ENCODE peak calls at places on chromosomes 7 and 10, in five cellular contexts. B is HT1080, A is putamen, Z is heart right ventricle, T is GM03348. K is an unnamed sample.

GRCh38 chr7:27586825-27587224 is 75.9 kb downstream of the HIBADH start:
- DNase-seq in Z (no peak), T (no peak), A (peak; percentile 10), B (no peak), K (no peak)

GRCh38 chr7:111771638-111772037 is 209.3 kb upstream of the IMMP2L start:
- DNase-seq in T (no peak), A (no peak), Z (no peak), B (no peak), K (no peak)

GRCh38 chr10:59622320-59622901 is 87.2 kb downstream of the SLC16A9 start:
- DNase-seq in A (peak; percentile 72), T (peak; percentile 81), B (peak; percentile 57), Z (peak; percentile 28), K (no peak)

GRCh38 chr7:130432886-130433285 is 7.9 kb downstream of the CEP41 start:
- DNase-seq in Z (no peak), T (peak; percentile 24), B (peak; percentile 46), A (no peak), K (no peak)

GRCh38 chr7:1096156-1097119 is 8.5 kb downstream of the GPER1 start:
- DNase-seq in Z (no peak), A (no peak), B (no peak), T (no peak), K (no peak)

GRCh38 chr7:98137826-98138151 is 31.1 kb downstream of the LMTK2 start:
- DNase-seq in A (peak; percentile 18), Z (no peak), B (no peak), T (no peak), K (no peak)

GRCh38 chr7:140059288-140060242 is 3.2 kb downstream of the PARP12 start:
- DNase-seq in A (no peak), B (peak; percentile 88), T (peak; percentile 65), Z (peak; percentile 81), K (peak; percentile 10)

GRCh38 chr10:36778600-36778999 is 346.8 kb upstream of the ANKRD30A start:
- DNase-seq in A (no peak), B (no peak), Z (no peak), T (no peak), K (no peak)

GRCh38 chr10:100826983-100827818 is 81.8 kb downstream of the PAX2 start:
- DNase-seq in A (no peak), Z (no peak), T (no peak), B (no peak), K (no peak)

GRCh38 chr7:89966100-89966499 is 188.2 kb upstream of the STEAP1 start:
- DNase-seq in B (no peak), A (no peak), T (no peak), Z (no peak), K (no peak)

GRCh38 chr10:30433286-30433778 is 652 bp upstream of the MAP3K8 start:
- DNase-seq in A (peak; percentile 20), B (peak; percentile 37), T (peak; percentile 71), Z (peak; percentile 78), K (no peak)

GRCh38 chr10:49254150-49254549 is 44.8 kb upstream of the C10orf71 start:
- DNase-seq in T (no peak), Z (no peak), A (no peak), B (no peak), K (no peak)

GRCh38 chr7:138658889-138659288 is 42.3 kb downstream of the SVOPL start:
- DNase-seq in B (no peak), Z (no peak), T (no peak), A (no peak), K (no peak)

GRCh38 chr7:43164757-43165156 is 52.3 kb downstream of the HECW1 start:
- DNase-seq in T (peak; percentile 86), Z (no peak), A (no peak), B (peak; percentile 93), K (no peak)

GRCh38 chr10:47452495-47453434 is 31.1 kb downstream of the ANXA8 start:
- DNase-seq in Z (no peak), B (no peak), A (no peak), T (peak; percentile 4), K (no peak)

GRCh38 chr7:66039094-66039493 is 36.5 kb upstream of the ASL start:
- DNase-seq in T (no peak), Z (no peak), A (no peak), B (no peak), K (no peak)

GRCh38 chr10:35933940-35934636 is 292.0 kb upstream of the FZD8 start:
- DNase-seq in A (no peak), T (no peak), B (no peak), Z (no peak), K (no peak)

GRCh38 chr10:124999433-125000365 is 57.8 kb downstream of the ZRANB1 start:
- DNase-seq in B (no peak), Z (peak; percentile 66), A (no peak), T (peak; percentile 89), K (no peak)

GRCh38 chr10:86868353-86868752 is 89.1 kb downstream of the MMRN2 start:
- DNase-seq in A (no peak), Z (peak; percentile 65), T (no peak), B (peak; percentile 29), K (no peak)

GRCh38 chr7:4797858-4798705 is 22.7 kb downstream of the AP5Z1 start:
- DNase-seq in T (peak; percentile 87), A (no peak), Z (no peak), B (peak; percentile 29), K (peak; percentile 26)

GRCh38 chr7:51647931-51648351 is 331.3 kb upstream of the COBL start:
- DNase-seq in T (no peak), Z (no peak), A (peak; percentile 52), B (peak; percentile 52), K (no peak)

GRCh38 chr7:65295409-65295808 is 78.2 kb upstream of the ZNF92 start:
- DNase-seq in B (no peak), A (no peak), T (no peak), Z (no peak), K (no peak)

GRCh38 chr7:22700559-22701002 is 26.4 kb upstream of the IL6 start:
- DNase-seq in A (no peak), B (peak; percentile 41), T (peak; percentile 50), Z (no peak), K (no peak)

GRCh38 chr7:137930616-137931015 is 71.3 kb downstream of the CREB3L2 start:
- DNase-seq in B (peak; percentile 82), T (peak; percentile 49), A (no peak), Z (no peak), K (no peak)